ENCODE peak calls at places on chromosomes 12 and 14, in seven cellular contexts. One of them, this sample, is unnamed. For H3K4me1, the result is how much of the 10 kb centered on the place peaks cover.

GRCh38 chr12:110102255-110102654 is 21.9 kb upstream of the IFT81 start:
- DNase-seq in endothelial cell of umbilical vein: peak
- DNase-seq in right atrium auricular region: no peak
- DNase-seq in hepatocyte: peak
- DNase-seq in OCI-LY7: peak
- DNase-seq in mucosa of descending colon: peak
- DNase-seq in lower lobe of right lung: no peak
- DNase-seq in this sample: no peak

GRCh38 chr12:118746176-118746575 is 235.2 kb upstream of the SRRM4 start:
- DNase-seq in OCI-LY7: no peak
- DNase-seq in mucosa of descending colon: no peak
- DNase-seq in endothelial cell of umbilical vein: no peak
- DNase-seq in hepatocyte: no peak
- DNase-seq in lower lobe of right lung: no peak
- DNase-seq in right atrium auricular region: no peak
- DNase-seq in this sample: no peak

GRCh38 chr12:128745772-128746689 is 77.7 kb downstream of the SLC15A4 start:
- DNase-seq in endothelial cell of umbilical vein: no peak
- DNase-seq in right atrium auricular region: no peak
- DNase-seq in mucosa of descending colon: no peak
- DNase-seq in OCI-LY7: no peak
- DNase-seq in lower lobe of right lung: no peak
- DNase-seq in hepatocyte: no peak
- DNase-seq in this sample: no peak

GRCh38 chr14:77868552-77869300 is 68.8 kb downstream of the ADCK1 start:
- DNase-seq in endothelial cell of umbilical vein: no peak
- DNase-seq in mucosa of descending colon: no peak
- DNase-seq in lower lobe of right lung: no peak
- DNase-seq in right atrium auricular region: no peak
- DNase-seq in OCI-LY7: no peak
- DNase-seq in hepatocyte: no peak
- DNase-seq in this sample: no peak

GRCh38 chr14:59354666-59355065 is 110.5 kb downstream of the GPR135 start:
- DNase-seq in mucosa of descending colon: no peak
- DNase-seq in endothelial cell of umbilical vein: no peak
- DNase-seq in lower lobe of right lung: no peak
- DNase-seq in right atrium auricular region: no peak
- DNase-seq in OCI-LY7: no peak
- DNase-seq in hepatocyte: no peak
- DNase-seq in this sample: no peak

GRCh38 chr14:76022991-76023390 is 37.4 kb downstream of the IFT43 start:
- DNase-seq in hepatocyte: no peak
- DNase-seq in endothelial cell of umbilical vein: no peak
- DNase-seq in OCI-LY7: no peak
- DNase-seq in mucosa of descending colon: no peak
- DNase-seq in right atrium auricular region: no peak
- DNase-seq in lower lobe of right lung: no peak
- DNase-seq in this sample: no peak

GRCh38 chr14:95679148-95679547 is 7.1 kb upstream of the TCL1B start:
- DNase-seq in mucosa of descending colon: no peak
- DNase-seq in hepatocyte: no peak
- DNase-seq in endothelial cell of umbilical vein: no peak
- DNase-seq in right atrium auricular region: no peak
- DNase-seq in OCI-LY7: no peak
- DNase-seq in lower lobe of right lung: no peak
- DNase-seq in this sample: no peak

GRCh38 chr12:4891866-4892265 is 17.8 kb upstream of the KCNA1 start:
- DNase-seq in lower lobe of right lung: no peak
- DNase-seq in hepatocyte: no peak
- DNase-seq in endothelial cell of umbilical vein: no peak
- DNase-seq in mucosa of descending colon: no peak
- DNase-seq in right atrium auricular region: no peak
- DNase-seq in OCI-LY7: no peak
- DNase-seq in this sample: no peak

GRCh38 chr12:18849761-18850160 is 111.8 kb downstream of the CAPZA3 start:
- DNase-seq in hepatocyte: no peak
- DNase-seq in endothelial cell of umbilical vein: no peak
- DNase-seq in right atrium auricular region: no peak
- DNase-seq in OCI-LY7: no peak
- DNase-seq in lower lobe of right lung: no peak
- DNase-seq in mucosa of descending colon: no peak
- DNase-seq in this sample: no peak

GRCh38 chr12:121983546-121984205 is 38.0 kb upstream of the BCL7A start:
- DNase-seq in lower lobe of right lung: no peak
- DNase-seq in OCI-LY7: peak
- DNase-seq in mucosa of descending colon: no peak
- DNase-seq in right atrium auricular region: no peak
- DNase-seq in endothelial cell of umbilical vein: no peak
- DNase-seq in hepatocyte: no peak
- DNase-seq in this sample: no peak

GRCh38 chr14:102838531-102838930 is 61.3 kb downstream of the TRAF3 start:
- DNase-seq in right atrium auricular region: no peak
- DNase-seq in endothelial cell of umbilical vein: no peak
- DNase-seq in hepatocyte: no peak
- DNase-seq in OCI-LY7: no peak
- DNase-seq in lower lobe of right lung: no peak
- DNase-seq in mucosa of descending colon: no peak
- DNase-seq in this sample: no peak

GRCh38 chr14:102591372-102591943 is 991 bp upstream of the RCOR1 start:
- DNase-seq in lower lobe of right lung: peak
- DNase-seq in OCI-LY7: peak
- DNase-seq in endothelial cell of umbilical vein: peak
- DNase-seq in hepatocyte: peak
- DNase-seq in mucosa of descending colon: peak
- DNase-seq in right atrium auricular region: no peak
- DNase-seq in this sample: peak

GRCh38 chr14:101876539-101876938 is 87.8 kb upstream of the DYNC1H1 start:
- DNase-seq in hepatocyte: peak
- DNase-seq in mucosa of descending colon: peak
- DNase-seq in right atrium auricular region: peak
- DNase-seq in OCI-LY7: peak
- DNase-seq in lower lobe of right lung: peak
- DNase-seq in endothelial cell of umbilical vein: peak
- DNase-seq in this sample: peak

GRCh38 chr12:116933101-116933500 is 22.4 kb downstream of the FBXW8 start:
- DNase-seq in OCI-LY7: no peak
- DNase-seq in mucosa of descending colon: no peak
- DNase-seq in right atrium auricular region: no peak
- DNase-seq in lower lobe of right lung: no peak
- DNase-seq in hepatocyte: no peak
- DNase-seq in endothelial cell of umbilical vein: no peak
- DNase-seq in this sample: no peak

GRCh38 chr12:76106631-76107030 is 22.1 kb upstream of the NAP1L1 start:
- DNase-seq in right atrium auricular region: no peak
- DNase-seq in mucosa of descending colon: no peak
- DNase-seq in hepatocyte: no peak
- DNase-seq in lower lobe of right lung: no peak
- DNase-seq in endothelial cell of umbilical vein: no peak
- DNase-seq in OCI-LY7: no peak
- DNase-seq in this sample: no peak

DNA sequence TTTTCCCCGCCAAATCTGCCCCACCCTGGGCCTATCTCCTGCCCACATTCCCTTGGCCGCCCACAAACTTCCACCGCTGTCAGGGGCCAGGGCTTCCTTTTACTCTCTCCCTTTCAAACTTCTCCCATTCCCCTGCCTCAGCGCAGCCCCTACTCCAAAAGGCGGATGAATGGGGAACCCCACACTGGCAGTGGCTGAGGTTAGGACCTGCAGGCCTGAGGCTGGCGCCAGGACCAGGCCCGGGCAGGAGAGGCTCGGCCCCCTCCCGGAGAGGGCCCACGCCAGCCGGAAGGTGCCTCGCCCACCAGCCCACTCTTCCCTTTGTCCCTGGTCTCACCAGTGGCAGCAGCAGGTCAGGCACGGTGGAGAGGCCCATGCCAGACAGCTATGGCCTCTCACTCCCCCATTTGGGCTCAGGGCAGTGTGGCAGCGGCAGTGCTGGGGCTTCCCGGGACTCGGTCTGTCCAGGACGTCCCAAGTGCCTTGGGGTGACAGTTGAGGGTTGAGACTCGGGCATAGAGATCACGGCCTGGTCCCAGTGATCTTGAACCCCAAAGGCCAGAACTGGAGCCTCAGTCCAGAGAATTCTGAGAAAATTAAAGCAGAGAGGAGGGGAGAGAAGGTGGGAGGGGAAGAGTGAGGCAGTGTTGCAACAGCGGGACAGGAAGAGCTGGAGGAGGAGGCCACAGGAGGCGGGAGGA is at the start of gene TNFRSF1A:
- DNase-seq in lower lobe of right lung: peak
- DNase-seq in right atrium auricular region: peak
- DNase-seq in hepatocyte: peak
- DNase-seq in endothelial cell of umbilical vein: peak
- DNase-seq in OCI-LY7: peak
- DNase-seq in mucosa of descending colon: peak
- DNase-seq in this sample: peak
- H3K4me1 ChIP-seq in lower lobe of right lung: half or more
- H3K4me1 ChIP-seq in right atrium auricular region: half or more
- H3K4me1 ChIP-seq in hepatocyte: half or more
- H3K4me1 ChIP-seq in endothelial cell of umbilical vein: half or more
- H3K4me1 ChIP-seq in OCI-LY7: half or more
- H3K4me1 ChIP-seq in mucosa of descending colon: under half
- H3K4me1 ChIP-seq in this sample: half or more

GRCh38 chr12:46207644-46208043 is 61.2 kb downstream of the SLC38A1 start:
- DNase-seq in mucosa of descending colon: no peak
- DNase-seq in right atrium auricular region: no peak
- DNase-seq in endothelial cell of umbilical vein: no peak
- DNase-seq in OCI-LY7: no peak
- DNase-seq in hepatocyte: no peak
- DNase-seq in lower lobe of right lung: no peak
- DNase-seq in this sample: no peak

GRCh38 chr12:46206471-46206870 is 62.4 kb downstream of the SLC38A1 start:
- DNase-seq in OCI-LY7: no peak
- DNase-seq in endothelial cell of umbilical vein: no peak
- DNase-seq in mucosa of descending colon: no peak
- DNase-seq in hepatocyte: no peak
- DNase-seq in right atrium auricular region: no peak
- DNase-seq in lower lobe of right lung: no peak
- DNase-seq in this sample: no peak

GRCh38 chr12:46209914-46210834 is 58.7 kb downstream of the SLC38A1 start:
- DNase-seq in lower lobe of right lung: peak
- DNase-seq in endothelial cell of umbilical vein: peak
- DNase-seq in hepatocyte: no peak
- DNase-seq in mucosa of descending colon: peak
- DNase-seq in OCI-LY7: peak
- DNase-seq in right atrium auricular region: no peak
- DNase-seq in this sample: peak

GRCh38 chr12:46209165-46209564 is 59.7 kb downstream of the SLC38A1 start:
- DNase-seq in lower lobe of right lung: no peak
- DNase-seq in OCI-LY7: no peak
- DNase-seq in right atrium auricular region: no peak
- DNase-seq in mucosa of descending colon: no peak
- DNase-seq in hepatocyte: no peak
- DNase-seq in endothelial cell of umbilical vein: no peak
- DNase-seq in this sample: no peak

DNA sequence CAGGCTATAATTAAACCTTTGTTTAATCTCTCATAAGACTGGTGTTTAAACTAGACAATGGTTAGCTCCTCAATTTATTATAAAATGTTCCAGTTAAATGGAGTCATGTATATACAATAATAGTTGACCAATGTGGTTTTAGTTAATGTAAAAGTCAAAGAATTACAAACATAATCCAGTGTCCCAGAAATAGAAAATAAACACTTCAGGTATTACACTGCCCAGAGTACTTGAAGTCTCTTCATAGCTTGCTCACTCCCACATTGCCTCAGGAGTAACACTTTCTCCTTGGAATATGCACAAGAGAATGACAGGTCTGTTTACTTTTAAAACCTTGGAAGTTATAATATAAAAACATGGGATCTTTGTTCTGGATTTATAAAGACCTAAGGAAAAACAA is 60.5 kb downstream of the SLC38A1 start:
- DNase-seq in right atrium auricular region: no peak
- DNase-seq in endothelial cell of umbilical vein: no peak
- DNase-seq in lower lobe of right lung: no peak
- DNase-seq in mucosa of descending colon: no peak
- DNase-seq in OCI-LY7: no peak
- DNase-seq in hepatocyte: no peak
- DNase-seq in this sample: no peak
- TF ChIP-seq CTCF in right atrium auricular region: no peak
- TF ChIP-seq CTCF in endothelial cell of umbilical vein: no peak
- TF ChIP-seq CTCF in lower lobe of right lung: no peak
- TF ChIP-seq CTCF in mucosa of descending colon: no peak
- TF ChIP-seq CTCF in OCI-LY7: no peak
- TF ChIP-seq CTCF in hepatocyte: no peak
- TF ChIP-seq CTCF in this sample: no peak

GRCh38 chr14:61453103-61453767 is 131.9 kb downstream of the PRKCH start:
- DNase-seq in hepatocyte: no peak
- DNase-seq in OCI-LY7: no peak
- DNase-seq in lower lobe of right lung: no peak
- DNase-seq in mucosa of descending colon: no peak
- DNase-seq in right atrium auricular region: no peak
- DNase-seq in endothelial cell of umbilical vein: no peak
- DNase-seq in this sample: no peak

GRCh38 chr14:61451891-61452400 is 130.6 kb downstream of the PRKCH start:
- DNase-seq in right atrium auricular region: no peak
- DNase-seq in endothelial cell of umbilical vein: no peak
- DNase-seq in mucosa of descending colon: no peak
- DNase-seq in hepatocyte: no peak
- DNase-seq in OCI-LY7: no peak
- DNase-seq in lower lobe of right lung: no peak
- DNase-seq in this sample: no peak

GRCh38 chr14:61451491-61451890 is 130.1 kb downstream of the PRKCH start:
- DNase-seq in hepatocyte: no peak
- DNase-seq in lower lobe of right lung: no peak
- DNase-seq in OCI-LY7: no peak
- DNase-seq in right atrium auricular region: no peak
- DNase-seq in mucosa of descending colon: no peak
- DNase-seq in endothelial cell of umbilical vein: no peak
- DNase-seq in this sample: no peak

GRCh38 chr14:61454545-61454944 is 133.2 kb downstream of the PRKCH start:
- DNase-seq in OCI-LY7: no peak
- DNase-seq in endothelial cell of umbilical vein: peak
- DNase-seq in mucosa of descending colon: no peak
- DNase-seq in right atrium auricular region: no peak
- DNase-seq in lower lobe of right lung: no peak
- DNase-seq in hepatocyte: no peak
- DNase-seq in this sample: peak

GRCh38 chr14:61452452-61452851 is 131.1 kb downstream of the PRKCH start:
- DNase-seq in lower lobe of right lung: no peak
- DNase-seq in OCI-LY7: no peak
- DNase-seq in hepatocyte: no peak
- DNase-seq in endothelial cell of umbilical vein: no peak
- DNase-seq in mucosa of descending colon: no peak
- DNase-seq in right atrium auricular region: no peak
- DNase-seq in this sample: no peak
- H3K4me1 ChIP-seq in lower lobe of right lung: under half
- H3K4me1 ChIP-seq in OCI-LY7: under half
- H3K4me1 ChIP-seq in hepatocyte: under half
- H3K4me1 ChIP-seq in endothelial cell of umbilical vein: under half
- H3K4me1 ChIP-seq in mucosa of descending colon: under half
- H3K4me1 ChIP-seq in right atrium auricular region: under half
- H3K4me1 ChIP-seq in this sample: under half

DNA sequence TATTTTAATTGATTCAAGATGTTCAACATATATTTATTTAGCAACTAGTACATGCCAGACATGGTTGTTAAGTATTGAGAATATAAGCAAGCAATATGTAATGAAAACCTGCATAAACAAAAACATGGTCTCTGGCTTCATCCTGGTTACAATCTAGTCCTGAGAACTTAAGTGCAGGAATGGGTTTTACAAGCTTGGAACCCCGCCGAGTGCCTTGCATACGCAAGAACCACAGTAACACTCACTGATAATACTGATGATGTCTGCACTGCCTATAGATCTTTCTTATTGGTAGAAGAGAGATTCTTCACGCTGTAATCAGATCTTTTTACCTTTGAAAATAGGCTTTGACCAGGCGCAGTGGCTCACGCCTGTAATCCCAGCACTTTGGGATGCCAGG is 22.9 kb upstream of the CALM1 start:
- DNase-seq in lower lobe of right lung: no peak
- DNase-seq in OCI-LY7: no peak
- DNase-seq in right atrium auricular region: no peak
- DNase-seq in hepatocyte: peak
- DNase-seq in endothelial cell of umbilical vein: no peak
- DNase-seq in mucosa of descending colon: no peak
- DNase-seq in this sample: no peak
- TF ChIP-seq CTCF in lower lobe of right lung: no peak
- TF ChIP-seq CTCF in OCI-LY7: no peak
- TF ChIP-seq CTCF in right atrium auricular region: no peak
- TF ChIP-seq CTCF in hepatocyte: no peak
- TF ChIP-seq CTCF in endothelial cell of umbilical vein: no peak
- TF ChIP-seq CTCF in mucosa of descending colon: no peak
- TF ChIP-seq CTCF in this sample: no peak

This sample was measured in heart right ventricle.